ENCODE peak calls at places on chromosomes 2 and 18, in seven cellular contexts. One of them, this sample, is unnamed.

GRCh38 chr2:129483366-129483765 is 496.1 kb upstream of the RAB6C start:
- DNase-seq in activated naive CD8-positive, alpha-beta T cell treated with anti-CD3 and anti-CD28 coated beads for 36 hours: no peak
- DNase-seq in MV-4-11: peak
- DNase-seq in GM12891: no peak
- DNase-seq in KBM-7: no peak
- DNase-seq in aorta: no peak
- DNase-seq in globus pallidus: peak
- DNase-seq in this sample: peak

GRCh38 chr2:27765621-27766286 is 5.8 kb upstream of the MRPL33 start:
- DNase-seq in KBM-7: no peak
- DNase-seq in globus pallidus: no peak
- DNase-seq in activated naive CD8-positive, alpha-beta T cell treated with anti-CD3 and anti-CD28 coated beads for 36 hours: peak
- DNase-seq in MV-4-11: no peak
- DNase-seq in GM12891: no peak
- DNase-seq in aorta: peak
- DNase-seq in this sample: peak

GRCh38 chr18:3135536-3135935 is 84.2 kb downstream of the MYOM1 start:
- DNase-seq in GM12891: no peak
- DNase-seq in KBM-7: no peak
- DNase-seq in globus pallidus: peak
- DNase-seq in activated naive CD8-positive, alpha-beta T cell treated with anti-CD3 and anti-CD28 coated beads for 36 hours: no peak
- DNase-seq in aorta: no peak
- DNase-seq in MV-4-11: no peak
- DNase-seq in this sample: no peak

GRCh38 chr2:197427986-197428385 is 6.8 kb downstream of the SF3B1 start:
- DNase-seq in KBM-7: no peak
- DNase-seq in GM12891: no peak
- DNase-seq in aorta: no peak
- DNase-seq in MV-4-11: no peak
- DNase-seq in activated naive CD8-positive, alpha-beta T cell treated with anti-CD3 and anti-CD28 coated beads for 36 hours: no peak
- DNase-seq in globus pallidus: no peak
- DNase-seq in this sample: no peak

GRCh38 chr2:43068053-43068471 is 158.3 kb downstream of the ZFP36L2 start:
- DNase-seq in MV-4-11: no peak
- DNase-seq in aorta: peak
- DNase-seq in globus pallidus: no peak
- DNase-seq in KBM-7: no peak
- DNase-seq in GM12891: no peak
- DNase-seq in activated naive CD8-positive, alpha-beta T cell treated with anti-CD3 and anti-CD28 coated beads for 36 hours: no peak
- DNase-seq in this sample: no peak

GRCh38 chr2:39948016-39948719 is 169.1 kb upstream of the THUMPD2 start:
- DNase-seq in KBM-7: no peak
- DNase-seq in globus pallidus: no peak
- DNase-seq in GM12891: no peak
- DNase-seq in activated naive CD8-positive, alpha-beta T cell treated with anti-CD3 and anti-CD28 coated beads for 36 hours: no peak
- DNase-seq in aorta: no peak
- DNase-seq in MV-4-11: no peak
- DNase-seq in this sample: no peak

GRCh38 chr18:49682301-49683190 is 120.7 kb downstream of the LIPG start:
- DNase-seq in globus pallidus: no peak
- DNase-seq in activated naive CD8-positive, alpha-beta T cell treated with anti-CD3 and anti-CD28 coated beads for 36 hours: no peak
- DNase-seq in KBM-7: no peak
- DNase-seq in aorta: no peak
- DNase-seq in GM12891: no peak
- DNase-seq in MV-4-11: no peak
- DNase-seq in this sample: no peak

GRCh38 chr2:75079575-75079974 is 119.7 kb downstream of the TACR1 start:
- DNase-seq in aorta: no peak
- DNase-seq in KBM-7: no peak
- DNase-seq in MV-4-11: no peak
- DNase-seq in GM12891: no peak
- DNase-seq in activated naive CD8-positive, alpha-beta T cell treated with anti-CD3 and anti-CD28 coated beads for 36 hours: no peak
- DNase-seq in globus pallidus: no peak
- DNase-seq in this sample: no peak

GRCh38 chr2:98444436-98445166 is at the start of gene INPP4A:
- DNase-seq in aorta: peak
- DNase-seq in globus pallidus: peak
- DNase-seq in KBM-7: peak
- DNase-seq in activated naive CD8-positive, alpha-beta T cell treated with anti-CD3 and anti-CD28 coated beads for 36 hours: peak
- DNase-seq in GM12891: peak
- DNase-seq in MV-4-11: peak
- DNase-seq in this sample: peak

GRCh38 chr2:15128846-15129245 is 432.3 kb downstream of the NBAS start:
- DNase-seq in KBM-7: no peak
- DNase-seq in activated naive CD8-positive, alpha-beta T cell treated with anti-CD3 and anti-CD28 coated beads for 36 hours: no peak
- DNase-seq in globus pallidus: no peak
- DNase-seq in GM12891: no peak
- DNase-seq in MV-4-11: no peak
- DNase-seq in aorta: no peak
- DNase-seq in this sample: no peak